ENCODE peak calls at places on chromosome 9, in four cellular contexts. O is ovary, W is mucosa of descending colon, L is HFF-Myc. I is an unnamed sample.

GRCh38 chr9:116417464-116417863 is 263.9 kb downstream of the PAPPA start:
- DNase-seq in O (no peak), W (no peak), L (no peak), I (no peak)

GRCh38 chr9:80874276-80874675 is 815.1 kb downstream of the TLE1 start:
- DNase-seq in O (no peak), W (no peak), L (peak), I (no peak)

GRCh38 chr9:97468658-97469448 is 32.6 kb upstream of the TMOD1 start:
- DNase-seq in O (peak), W (peak), L (peak), I (no peak)

GRCh38 chr9:86354048-86354881 is at the start of gene TUT7:
- DNase-seq in O (peak), W (peak), L (peak), I (peak)

GRCh38 chr9:95772320-95773060 is 103.0 kb upstream of the ERCC6L2 start:
- DNase-seq in O (peak), W (peak), L (peak), I (peak)

GRCh38 chr9:131676431-131676972 is 63.4 kb downstream of the RAPGEF1 start:
- DNase-seq in O (no peak), W (no peak), L (no peak), I (no peak)

GRCh38 chr9:87959916-87960581 is 14.3 kb downstream of the CDK20 start:
- DNase-seq in O (no peak), W (peak), L (no peak), I (no peak)

GRCh38 chr9:128607642-128608350 is 48.9 kb downstream of the DYNC2I2 start:
- DNase-seq in O (no peak), W (no peak), L (no peak), I (no peak)

GRCh38 chr9:21830589-21830988 is 28.2 kb downstream of the MTAP start:
- DNase-seq in O (no peak), W (no peak), L (no peak), I (no peak)

GRCh38 chr9:137108608-137109249 is 5.8 kb downstream of the DPP7 start:
- DNase-seq in O (no peak), W (no peak), L (no peak), I (no peak)

GRCh38 chr9:93533863-93534262 is 42.5 kb upstream of the PHF2 start:
- DNase-seq in O (no peak), W (no peak), L (no peak), I (no peak)
- TF ChIP-seq CTCF in O (no peak), W (no peak), L (no peak), I (no peak)

DNA sequence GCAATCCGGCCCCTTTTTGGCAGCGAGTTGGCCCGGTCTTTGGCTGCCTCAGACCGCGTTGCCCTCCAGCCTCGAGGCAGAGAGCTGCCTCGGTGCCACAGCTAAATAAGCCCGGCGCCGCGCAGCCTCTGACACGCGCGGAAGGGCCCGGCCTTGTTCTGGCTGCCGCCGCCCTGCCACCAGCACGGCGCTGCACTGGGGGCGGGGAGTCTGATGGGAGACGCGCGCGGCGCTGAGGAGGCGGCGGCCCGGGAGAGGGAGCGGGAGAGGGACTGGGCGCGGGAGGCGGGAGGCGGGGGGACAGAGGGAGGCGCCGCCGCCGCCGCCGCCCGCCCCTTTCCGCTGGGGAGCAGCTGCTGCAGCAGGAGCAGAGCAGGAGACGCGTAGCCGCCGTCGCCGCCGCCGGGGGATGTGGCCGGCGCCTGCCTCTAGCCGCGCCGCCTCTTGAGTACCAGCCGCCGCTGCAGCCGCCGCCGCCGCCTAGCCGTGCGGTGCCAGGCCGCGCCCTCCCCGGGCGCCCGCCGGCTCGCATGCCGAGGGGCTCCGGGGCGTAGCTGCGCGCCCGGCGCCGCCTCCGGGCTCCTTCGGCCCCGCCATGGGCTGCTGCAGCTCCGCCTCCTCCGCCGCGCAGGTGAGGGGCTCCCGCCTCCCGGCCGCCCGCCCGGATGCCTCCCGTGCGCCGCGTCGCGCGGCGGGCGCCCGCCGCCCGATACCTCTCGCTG is at the start of gene SLC44A1:
- DNase-seq in O (peak), W (peak), L (peak), I (peak)
- TF ChIP-seq CTCF in O (no peak), W (no peak), L (no peak), I (no peak)

GRCh38 chr9:89535461-89535860 is 37.5 kb upstream of the SEMA4D start:
- DNase-seq in O (no peak), W (no peak), L (no peak), I (no peak)

GRCh38 chr9:89534888-89535287 is 37.0 kb upstream of the SEMA4D start:
- DNase-seq in O (no peak), W (no peak), L (no peak), I (no peak)

GRCh38 chr9:89533396-89534187 is 35.7 kb upstream of the SEMA4D start:
- DNase-seq in O (no peak), W (no peak), L (no peak), I (no peak)

GRCh38 chr9:89532944-89533343 is 35.0 kb upstream of the SEMA4D start:
- DNase-seq in O (no peak), W (no peak), L (no peak), I (no peak)

DNA sequence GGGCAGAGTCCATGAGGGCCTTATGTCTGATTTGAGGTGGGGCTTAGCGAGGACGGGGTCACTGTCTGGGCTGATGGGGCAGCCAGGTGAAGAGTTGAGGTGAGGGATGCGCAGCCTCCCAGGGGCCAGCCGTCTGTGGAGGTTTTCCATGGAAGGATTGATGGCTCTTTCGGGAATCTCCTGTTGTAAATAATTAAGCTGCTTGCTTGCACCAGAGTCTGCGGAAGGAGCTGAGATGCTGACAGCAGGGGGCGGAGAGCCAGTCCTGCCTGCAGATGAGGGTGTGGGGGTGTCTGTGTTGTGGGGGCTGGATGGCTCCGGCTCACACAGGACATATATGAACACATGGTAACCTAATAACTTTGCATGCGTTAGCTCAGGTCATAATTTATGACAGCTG is 36.6 kb upstream of the SEMA4D start:
- DNase-seq in O (no peak), W (no peak), L (no peak), I (no peak)
- TF ChIP-seq CTCF in O (no peak), W (no peak), L (no peak), I (no peak)

GRCh38 chr9:120792898-120793765 is at the start of gene FBXW2:
- DNase-seq in O (peak), W (peak), L (peak), I (peak)
- TF ChIP-seq CTCF in O (peak), W (no peak), L (no peak), I (no peak)